ENCODE peak calls at places on chromosomes 2 and 18, in four cellular contexts. One of them, this sample, is unnamed.
A peak's percentile ranks its signal among the peaks of the same experiment; 100 is the strongest.

GRCh38 chr2:11697103-11697871 is 27.3 kb upstream of the NTSR2 start:
- DNase-seq in osteocyte: no peak
- DNase-seq in stomach: no peak
- DNase-seq in NCI-H1436: no peak
- DNase-seq in this sample: no peak

GRCh38 chr18:45621068-45621511 is 5.8 kb downstream of the SLC14A2 start:
- DNase-seq in osteocyte: no peak
- DNase-seq in stomach: no peak
- DNase-seq in NCI-H1436: peak; percentile 35
- DNase-seq in this sample: no peak

GRCh38 chr2:20525041-20526035 is 78.5 kb downstream of the RHOB start:
- DNase-seq in osteocyte: no peak
- DNase-seq in stomach: peak; percentile 44
- DNase-seq in NCI-H1436: peak; percentile 61
- DNase-seq in this sample: no peak

GRCh38 chr18:2687390-2688001 is 32.0 kb downstream of the SMCHD1 start:
- DNase-seq in osteocyte: no peak
- DNase-seq in stomach: no peak
- DNase-seq in NCI-H1436: no peak
- DNase-seq in this sample: no peak

GRCh38 chr2:105005170-105005569 is 32.7 kb upstream of the MRPS9 start:
- DNase-seq in osteocyte: no peak
- DNase-seq in stomach: no peak
- DNase-seq in NCI-H1436: no peak
- DNase-seq in this sample: no peak

GRCh38 chr18:35616664-35617423 is 35.3 kb downstream of the GALNT1 start:
- DNase-seq in osteocyte: no peak
- DNase-seq in stomach: peak; percentile 32
- DNase-seq in NCI-H1436: no peak
- DNase-seq in this sample: no peak

GRCh38 chr2:172106128-172106961 is 3.6 kb upstream of the DLX2 start:
- DNase-seq in osteocyte: peak; percentile 86
- DNase-seq in stomach: no peak
- DNase-seq in NCI-H1436: no peak
- DNase-seq in this sample: no peak

GRCh38 chr2:98807221-98807620 is 76.3 kb upstream of the MGAT4A start:
- DNase-seq in osteocyte: peak; percentile 36
- DNase-seq in stomach: no peak
- DNase-seq in NCI-H1436: no peak
- DNase-seq in this sample: no peak

GRCh38 chr2:100877555-100877954 is 57.6 kb downstream of the NPAS2 start:
- DNase-seq in osteocyte: no peak
- DNase-seq in stomach: peak; percentile 22
- DNase-seq in NCI-H1436: no peak
- DNase-seq in this sample: no peak

GRCh38 chr2:215914777-215915165 is 98.6 kb downstream of the MREG start:
- DNase-seq in osteocyte: no peak
- DNase-seq in stomach: no peak
- DNase-seq in NCI-H1436: no peak
- DNase-seq in this sample: no peak

GRCh38 chr2:174761837-174762236 is 2.4 kb downstream of the CHRNA1 start:
- DNase-seq in osteocyte: no peak
- DNase-seq in stomach: no peak
- DNase-seq in NCI-H1436: no peak
- DNase-seq in this sample: no peak

GRCh38 chr2:218079943-218080913 is 11.2 kb downstream of the RUFY4 start:
- DNase-seq in osteocyte: no peak
- DNase-seq in stomach: no peak
- DNase-seq in NCI-H1436: no peak
- DNase-seq in this sample: no peak

GRCh38 chr2:231640646-231641111 is 48.0 kb downstream of the TEX44 start:
- DNase-seq in osteocyte: no peak
- DNase-seq in stomach: peak; percentile 57
- DNase-seq in NCI-H1436: no peak
- DNase-seq in this sample: peak; percentile 56

GRCh38 chr18:36769611-36770314 is 59.0 kb downstream of the TPGS2 start:
- DNase-seq in osteocyte: no peak
- DNase-seq in stomach: no peak
- DNase-seq in NCI-H1436: no peak
- DNase-seq in this sample: no peak

GRCh38 chr2:147297820-147298219 is 547.0 kb upstream of the ACVR2A start:
- DNase-seq in osteocyte: no peak
- DNase-seq in stomach: no peak
- DNase-seq in NCI-H1436: no peak
- DNase-seq in this sample: no peak